ENCODE peak calls at places on chromosomes 3 and 15, in four cellular contexts. K is tibial nerve, C is heart left ventricle, P is A673. L is an unnamed sample.

GRCh38 chr3:42493798-42494151 is 8.7 kb upstream of the VIPR1 start:
- DNase-seq in C (no peak), K (no peak), P (no peak), L (no peak)

GRCh38 chr3:54094926-54095325 is 27.4 kb upstream of the CACNA2D3 start:
- DNase-seq in P (no peak), K (no peak), C (no peak), L (no peak)

GRCh38 chr15:48754011-48754410 is 56.9 kb downstream of the CEP152 start:
- DNase-seq in C (no peak), K (no peak), P (peak; percentile 41), L (no peak)

GRCh38 chr3:131283862-131284261 is 97.7 kb upstream of the NUDT16 start:
- DNase-seq in K (no peak), P (no peak), C (no peak), L (no peak)

GRCh38 chr15:90607361-90607760 is 77.6 kb downstream of the CRTC3 start:
- DNase-seq in C (no peak), P (no peak), K (no peak), L (no peak)

GRCh38 chr3:175269394-175269793 is 410.3 kb downstream of the NAALADL2 start:
- DNase-seq in C (no peak), P (no peak), K (no peak), L (no peak)

GRCh38 chr15:77857419-77857818 is 220.1 kb downstream of the TBC1D2B start:
- DNase-seq in K (no peak), P (no peak), C (no peak), L (no peak)

GRCh38 chr15:89136818-89137772 is 48.8 kb downstream of the ABHD2 start:
- DNase-seq in C (peak; percentile 85), K (no peak), P (no peak), L (peak; percentile 89)

GRCh38 chr15:73633991-73634495 is 854 bp upstream of the NPTN start:
- DNase-seq in P (no peak), K (no peak), C (no peak), L (no peak)

GRCh38 chr3:65928110-65928509 is 110.6 kb downstream of the MAGI1 start:
- DNase-seq in K (no peak), C (no peak), P (no peak), L (no peak)

GRCh38 chr3:42166214-42166613 is 75.1 kb downstream of the TRAK1 start:
- DNase-seq in P (no peak), C (no peak), K (no peak), L (no peak)

DNA sequence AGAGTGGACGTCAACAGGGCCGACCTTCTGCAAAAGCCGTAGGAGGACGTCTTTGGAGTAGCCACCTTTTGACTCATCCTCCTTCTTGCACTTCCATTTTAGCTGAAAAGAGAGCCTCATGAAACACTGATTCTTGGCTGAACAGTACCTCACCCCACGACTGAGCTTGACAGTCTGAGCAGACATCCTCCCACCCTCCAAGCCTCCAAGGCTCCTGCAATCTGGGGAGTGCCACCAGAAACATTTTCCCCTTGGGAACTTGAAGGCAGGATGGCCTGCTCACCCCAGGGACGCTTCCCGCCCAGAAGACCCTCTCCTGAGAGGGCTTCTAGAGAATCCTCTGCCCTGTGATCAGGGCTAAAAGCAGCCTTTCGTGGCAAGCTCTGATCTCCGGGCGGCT is 5.2 kb downstream of the C15orf62 start:
- DNase-seq in P (no peak), C (no peak), K (no peak), L (no peak)
- TF ChIP-seq CTCF in P (no peak), C (no peak), K (no peak), L (no peak)

GRCh38 chr15:66884661-66885237 is 180.7 kb upstream of the SMAD3 start:
- DNase-seq in P (no peak), C (no peak), K (no peak), L (no peak)

GRCh38 chr15:66885281-66885915 is 180.0 kb upstream of the SMAD3 start:
- DNase-seq in K (no peak), P (no peak), C (no peak), L (no peak)

GRCh38 chr15:66883322-66883911 is 181.4 kb downstream of the SMAD6 start:
- DNase-seq in P (peak; percentile 90), K (peak; percentile 83), C (peak; percentile 96), L (peak; percentile 56)

GRCh38 chr15:66886686-66887273 is 178.6 kb upstream of the SMAD3 start:
- DNase-seq in C (no peak), K (no peak), P (no peak), L (no peak)

DNA sequence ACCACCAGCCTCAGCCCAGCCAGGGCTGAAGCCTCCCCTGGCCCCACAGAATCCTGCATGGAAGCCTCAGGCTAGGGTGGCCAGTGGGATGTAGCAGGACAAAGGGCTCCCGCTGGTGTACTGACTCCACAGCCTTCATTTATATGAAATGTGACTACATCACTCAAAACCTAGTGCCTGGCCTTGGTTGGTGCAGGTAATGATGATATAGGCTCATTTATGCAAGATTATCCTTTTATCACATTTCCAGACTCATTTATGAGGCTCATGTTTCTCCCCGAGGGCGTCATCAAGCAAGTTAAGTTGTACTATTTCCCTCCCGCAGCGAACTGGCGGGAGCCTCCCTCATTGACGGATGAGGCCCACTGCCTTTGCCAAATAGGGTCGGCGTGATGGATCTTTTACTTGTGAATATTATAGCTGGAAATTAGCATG is 179.1 kb upstream of the SMAD3 start:
- DNase-seq in C (no peak), K (no peak), P (no peak), L (no peak)
- H3K27ac ChIP-seq in C (no peak overlapping the region), K (no peak overlapping the region), P (no peak overlapping the region), L (no peak overlapping the region)

GRCh38 chr3:44439499-44440295 is 37.8 kb downstream of the ZNF445 start:
- DNase-seq in C (peak; percentile 80), P (peak; percentile 30), K (peak; percentile 29), L (no peak)
- H3K4me3 ChIP-seq in C (peak overlapping the region; percentile 39), P (no peak overlapping the region), K (no peak overlapping the region), L (no peak overlapping the region)

GRCh38 chr3:38640661-38641441 is 8.6 kb downstream of the SCN5A start:
- DNase-seq in P (no peak), K (no peak), C (peak; percentile 27), L (no peak)

GRCh38 chr3:38636881-38637280 is 12.6 kb downstream of the SCN5A start:
- DNase-seq in K (no peak), P (no peak), C (no peak), L (no peak)

GRCh38 chr3:38637906-38638305 is 11.6 kb downstream of the SCN5A start:
- DNase-seq in P (no peak), C (no peak), K (no peak), L (no peak)

GRCh38 chr3:38636464-38636863 is 13.0 kb downstream of the SCN5A start:
- DNase-seq in P (no peak), C (no peak), K (no peak), L (no peak)

DNA sequence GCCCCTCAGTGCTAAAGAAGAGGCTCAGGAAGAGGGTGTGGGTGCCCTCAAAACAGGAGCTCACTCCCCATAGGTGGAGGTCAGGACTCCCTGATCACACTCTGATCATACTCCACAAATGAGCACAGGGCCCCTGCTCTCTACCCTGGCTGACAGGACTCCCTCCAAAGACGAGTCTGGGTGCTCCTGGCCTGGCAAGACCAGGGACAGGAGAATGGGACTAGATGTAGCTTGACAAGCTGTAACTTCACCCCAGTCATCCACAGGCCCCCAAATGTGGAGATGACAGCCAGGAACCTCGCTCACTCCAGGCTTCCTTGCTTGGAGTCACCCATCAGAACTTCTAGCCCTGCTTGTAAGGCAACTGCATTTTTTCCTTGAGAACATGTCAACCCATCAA is 11.1 kb downstream of the SCN5A start:
- DNase-seq in P (no peak), K (no peak), C (no peak), L (no peak)
- TF ChIP-seq CTCF in P (no peak), K (no peak), C (no peak), L (no peak)

GRCh38 chr3:197001106-197001971 is 28.3 kb downstream of the MELTF start:
- DNase-seq in P (no peak), C (peak; percentile 19), K (no peak), L (peak; percentile 42)
- H3K27ac ChIP-seq in P (no peak overlapping the region), C (peak overlapping the region; percentile 86), K (peak overlapping the region; percentile 83), L (peak overlapping the region; percentile 91)

DNA sequence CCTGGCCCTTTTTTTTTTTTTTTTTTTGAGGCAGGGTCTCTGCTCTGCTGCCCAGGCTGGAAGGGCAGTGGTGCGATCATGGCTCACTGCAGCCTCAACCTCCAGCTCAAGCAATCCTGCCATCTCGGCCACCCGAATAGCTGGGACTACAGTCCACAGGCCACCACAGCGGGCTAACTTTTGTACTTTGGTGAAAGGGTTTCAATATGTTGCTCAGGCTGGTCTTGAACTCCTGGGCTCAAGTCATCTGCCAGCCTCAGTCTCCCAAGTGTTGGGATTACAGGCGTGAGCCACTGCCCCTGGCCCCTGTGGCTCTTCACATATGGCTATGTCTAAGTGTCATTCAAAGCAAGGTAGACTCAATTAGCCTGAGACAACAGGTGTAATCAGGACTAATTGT is 8.8 kb upstream of the DPPA2 start:
- DNase-seq in K (no peak), P (no peak), C (no peak), L (no peak)
- H3K4me3 ChIP-seq in K (no peak overlapping the region), P (no peak overlapping the region), C (no peak overlapping the region), L (no peak overlapping the region)

GRCh38 chr3:187738400-187739124 is 6.7 kb downstream of the BCL6 start:
- DNase-seq in C (peak; percentile 93), K (peak; percentile 74), P (peak; percentile 90), L (peak; percentile 85)
- TF ChIP-seq CTCF in C (peak; percentile 50), K (peak; percentile 68), P (peak; percentile 87), L (peak; percentile 78)

GRCh38 chr3:69906351-69906966 is 93.1 kb upstream of the SAMMSON start:
- DNase-seq in P (no peak), C (no peak), K (no peak), L (no peak)
- H3K27ac ChIP-seq in P (no peak overlapping the region), C (no peak overlapping the region), K (no peak overlapping the region), L (no peak overlapping the region)

GRCh38 chr3:153162513-153163348 is 705 bp downstream of the RAP2B start:
- DNase-seq in K (no peak), P (peak; percentile 65), C (peak; percentile 33), L (peak; percentile 62)

GRCh38 chr3:153166206-153166605 is 4.2 kb downstream of the RAP2B start:
- DNase-seq in C (no peak), K (no peak), P (no peak), L (no peak)

GRCh38 chr3:153163349-153164008 is 1.5 kb downstream of the RAP2B start:
- DNase-seq in P (peak; percentile 49), K (no peak), C (no peak), L (no peak)

GRCh38 chr3:153164009-153164550 is 2.1 kb downstream of the RAP2B start:
- DNase-seq in C (no peak), K (no peak), P (no peak), L (no peak)

DNA sequence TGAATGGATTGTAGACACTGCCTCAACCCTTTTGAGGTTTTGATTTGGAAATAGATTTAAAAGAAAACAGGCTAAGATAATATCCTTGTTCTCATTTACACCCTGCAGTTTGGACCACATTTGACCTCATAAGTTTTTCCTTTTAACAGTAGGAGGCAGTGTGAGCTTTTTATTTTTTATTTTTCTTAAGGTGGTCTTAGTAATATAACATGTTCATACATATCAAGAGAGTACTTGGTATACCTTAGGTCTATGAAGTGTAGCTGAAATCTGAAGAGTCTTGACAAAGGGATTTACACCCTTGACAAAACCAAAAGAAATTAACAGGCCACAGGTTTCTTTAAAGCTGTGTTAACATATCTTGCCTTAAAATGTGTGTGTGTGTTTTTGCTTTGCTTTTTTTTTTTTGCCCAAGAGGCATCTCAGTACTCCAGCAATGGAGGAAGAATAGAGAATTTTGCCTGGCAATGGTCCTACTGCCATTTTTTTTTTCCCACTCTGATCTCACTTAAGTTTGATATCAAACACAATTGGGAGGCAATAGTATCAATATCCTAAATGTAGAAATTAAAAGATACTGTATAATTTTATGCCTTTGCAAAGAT is 3.3 kb downstream of the RAP2B start:
- DNase-seq in K (no peak), C (no peak), P (peak; percentile 66), L (no peak)
- H3K4me3 ChIP-seq in K (no peak overlapping the region), C (peak overlapping the region; percentile 79), P (peak overlapping the region; percentile 72), L (peak overlapping the region; percentile 92)